ENCODE peak calls at places on chromosomes 3 and 15, in eight cellular contexts. G is sigmoid colon, H is transverse colon, Q is HCT116, F is GM12892, L is GM12878, B is breast epithelium, S is upper lobe of left lung. Y is an unnamed sample.

GRCh38 chr15:41881925-41882688 is 11.7 kb downstream of the SPTBN5 start:
- DNase-seq in G (no peak), H (peak), Q (no peak), F (no peak), L (no peak), B (no peak), S (no peak), Y (no peak)

GRCh38 chr3:182954553-182954952 is 25.8 kb downstream of the DCUN1D1 start:
- DNase-seq in G (no peak), H (no peak), Q (no peak), F (no peak), L (no peak), B (no peak), S (no peak), Y (no peak)

GRCh38 chr3:111917300-111917699 is 58.2 kb downstream of the PHLDB2 start:
- DNase-seq in G (no peak), H (no peak), Q (peak), F (no peak), L (no peak), B (no peak), S (no peak), Y (no peak)

GRCh38 chr3:126816323-126816722 is 112.3 kb downstream of the CHCHD6 start:
- DNase-seq in G (no peak), H (no peak), Q (no peak), F (no peak), L (no peak), B (no peak), S (no peak), Y (peak)

GRCh38 chr15:65525622-65526021 is 4.6 kb upstream of the HACD3 start:
- DNase-seq in G (no peak), H (peak), Q (no peak), F (no peak), L (no peak), B (peak), S (no peak), Y (no peak)

GRCh38 chr3:13012228-13012691 is 61.0 kb downstream of the IQSEC1 start:
- DNase-seq in G (peak), H (peak), Q (no peak), F (peak), L (peak), B (no peak), S (peak), Y (no peak)

GRCh38 chr3:31105438-31106077 is 211.1 kb upstream of the GADL1 start:
- DNase-seq in G (no peak), H (no peak), Q (no peak), F (no peak), L (no peak), B (no peak), S (no peak), Y (no peak)

GRCh38 chr3:126349071-126349470 is 8.1 kb downstream of the KLF15 start:
- DNase-seq in G (peak), H (peak), Q (no peak), F (no peak), L (no peak), B (no peak), S (peak), Y (no peak)

GRCh38 chr3:132006605-132007204 is 28.1 kb downstream of the CPNE4 start:
- DNase-seq in G (no peak), H (peak), Q (peak), F (no peak), L (no peak), B (no peak), S (no peak), Y (no peak)

DNA sequence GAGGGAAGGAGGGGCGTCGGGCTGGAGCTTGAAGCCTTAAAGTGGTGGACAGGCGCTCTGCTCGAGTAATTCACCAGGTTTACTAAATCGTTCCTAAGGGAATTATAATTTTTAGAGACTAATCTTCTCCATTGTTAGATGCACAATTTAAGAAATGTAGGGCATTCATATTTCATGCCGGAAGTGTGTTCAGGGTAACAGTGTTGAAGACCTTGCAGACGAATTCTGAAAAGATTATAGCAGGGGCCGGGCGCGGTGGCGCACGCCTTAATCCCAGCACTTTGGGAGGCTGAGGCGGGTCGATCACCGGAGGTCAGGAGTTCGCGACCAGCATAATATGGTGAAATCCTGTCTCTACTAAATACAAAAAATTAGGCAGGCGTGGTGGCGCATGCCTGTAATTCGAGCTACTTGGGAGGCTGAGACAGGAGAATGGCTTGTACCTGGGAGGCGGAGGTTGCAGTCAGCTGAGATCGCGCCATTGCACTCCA is 365 bp upstream of the GTF2A2 start:
- DNase-seq in G (no peak), H (peak), Q (no peak), F (no peak), L (no peak), B (no peak), S (no peak), Y (no peak)
- TF ChIP-seq POLR2A in G (no peak), H (no peak), Q (no peak), F (no peak), L (no peak), B (no peak), S (no peak), Y (no peak)

DNA sequence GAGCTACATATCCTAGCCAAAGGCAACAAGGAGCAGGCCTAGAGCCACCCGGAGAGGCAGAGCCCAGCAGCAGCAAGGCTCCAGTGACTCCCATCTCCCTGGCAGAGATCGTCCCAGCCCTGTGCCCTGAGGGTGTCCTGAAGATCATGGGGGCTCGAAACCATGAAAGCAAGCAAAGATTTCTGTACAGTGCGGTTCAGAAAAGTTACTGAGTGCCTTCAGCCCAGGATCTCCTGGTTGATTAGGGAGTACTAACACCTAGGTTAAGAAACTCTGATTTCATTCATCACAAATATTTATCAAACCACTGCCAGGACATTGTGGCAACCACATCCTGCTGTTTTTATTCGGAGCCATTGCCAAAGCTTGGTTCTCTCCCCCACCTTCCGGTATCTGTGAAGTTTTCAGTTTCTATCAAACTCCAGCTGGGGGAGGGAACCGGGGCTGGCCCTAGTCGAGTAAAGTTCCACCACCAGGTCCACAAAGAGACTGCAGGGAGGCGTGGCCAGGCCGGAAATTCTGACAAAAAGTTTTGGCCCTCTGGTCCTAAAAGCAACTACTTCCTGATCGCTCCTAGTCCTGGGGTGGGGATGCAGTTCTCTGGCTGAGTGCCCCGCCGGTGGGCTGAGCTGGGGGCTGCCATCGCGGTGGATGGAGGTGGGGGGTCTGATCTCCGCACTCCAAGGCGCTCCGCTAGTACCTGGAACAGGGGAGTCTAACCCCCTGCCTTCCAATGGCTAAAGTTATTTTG is 1.2 kb downstream of the RAB43 start:
- DNase-seq in G (peak), H (peak), Q (peak), F (peak), L (peak), B (peak), S (peak), Y (peak)
- TF ChIP-seq POLR2AphosphoS5 in G (peak), H (peak), Q (peak), F (peak), L (peak), B (no peak), S (peak), Y (peak)

GRCh38 chr15:40843885-40844542 is at the start of gene SPINT1:
- DNase-seq in G (no peak), H (peak), Q (no peak), F (peak), L (no peak), B (peak), S (peak), Y (no peak)
- TF ChIP-seq POLR2A in G (no peak), H (peak), Q (no peak), F (no peak), L (no peak), B (peak), S (peak), Y (no peak)

DNA sequence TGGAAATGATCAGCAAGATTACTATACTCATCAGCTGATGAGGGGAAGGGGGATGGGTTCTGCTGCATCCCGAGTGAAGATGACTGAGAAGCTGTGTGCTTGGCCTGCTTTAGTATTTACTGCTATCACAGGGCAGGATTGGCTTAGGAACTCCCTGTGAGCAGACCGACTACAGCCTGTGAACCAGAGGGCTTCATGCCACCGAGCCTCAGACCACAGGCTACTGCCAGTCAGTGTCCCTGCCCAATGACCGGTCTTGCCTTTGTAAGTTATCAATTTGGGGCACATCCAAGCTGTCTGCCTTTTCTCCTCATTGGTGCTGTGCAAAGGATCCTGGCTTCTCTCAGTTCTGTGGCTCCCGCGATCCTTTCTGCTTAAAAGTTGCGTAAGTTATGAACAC is 71.5 kb downstream of the PDCD6IP start:
- DNase-seq in G (no peak), H (no peak), Q (no peak), F (no peak), L (no peak), B (no peak), S (no peak), Y (no peak)
- TF ChIP-seq POLR2AphosphoS5 in G (no peak), H (no peak), Q (no peak), F (no peak), L (no peak), B (no peak), S (no peak), Y (no peak)

GRCh38 chr3:24673596-24673995 is 178.9 kb upstream of the THRB start:
- DNase-seq in G (no peak), H (no peak), Q (no peak), F (no peak), L (no peak), B (no peak), S (no peak), Y (no peak)
- TF ChIP-seq POLR2A in G (no peak), H (no peak), Q (no peak), F (no peak), L (no peak), B (no peak), S (no peak), Y (no peak)

DNA sequence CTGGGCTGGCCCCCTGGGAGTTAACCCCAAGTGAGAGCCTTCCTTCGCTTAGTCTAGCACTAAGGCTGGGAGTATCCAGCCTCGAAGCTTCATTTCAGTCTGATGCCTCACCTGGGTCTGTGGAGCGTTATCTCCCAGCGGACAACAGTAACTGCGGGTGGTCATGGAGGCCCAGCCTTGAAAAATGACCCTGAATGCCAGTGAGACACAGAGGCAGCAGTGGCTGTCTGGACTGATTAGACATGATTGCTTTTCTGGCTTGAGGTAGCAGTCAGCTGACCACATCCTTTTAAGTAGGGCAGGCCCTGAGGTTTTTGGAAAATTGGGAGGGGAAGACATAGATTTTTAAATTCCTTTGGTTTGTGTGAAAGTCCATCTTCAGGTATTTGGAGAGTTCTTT is 28.2 kb upstream of the TRIM59 start:
- DNase-seq in G (no peak), H (no peak), Q (no peak), F (no peak), L (no peak), B (no peak), S (no peak), Y (no peak)
- TF ChIP-seq POLR2AphosphoS5 in G (no peak), H (no peak), Q (no peak), F (no peak), L (no peak), B (no peak), S (no peak), Y (no peak)

GRCh38 chr15:67520976-67521769 is at the start of gene C15orf61:
- DNase-seq in G (peak), H (peak), Q (peak), F (peak), L (peak), B (peak), S (peak), Y (peak)
- TF ChIP-seq POLR2A in G (peak), H (peak), Q (peak), F (peak), L (peak), B (peak), S (peak), Y (peak)

DNA sequence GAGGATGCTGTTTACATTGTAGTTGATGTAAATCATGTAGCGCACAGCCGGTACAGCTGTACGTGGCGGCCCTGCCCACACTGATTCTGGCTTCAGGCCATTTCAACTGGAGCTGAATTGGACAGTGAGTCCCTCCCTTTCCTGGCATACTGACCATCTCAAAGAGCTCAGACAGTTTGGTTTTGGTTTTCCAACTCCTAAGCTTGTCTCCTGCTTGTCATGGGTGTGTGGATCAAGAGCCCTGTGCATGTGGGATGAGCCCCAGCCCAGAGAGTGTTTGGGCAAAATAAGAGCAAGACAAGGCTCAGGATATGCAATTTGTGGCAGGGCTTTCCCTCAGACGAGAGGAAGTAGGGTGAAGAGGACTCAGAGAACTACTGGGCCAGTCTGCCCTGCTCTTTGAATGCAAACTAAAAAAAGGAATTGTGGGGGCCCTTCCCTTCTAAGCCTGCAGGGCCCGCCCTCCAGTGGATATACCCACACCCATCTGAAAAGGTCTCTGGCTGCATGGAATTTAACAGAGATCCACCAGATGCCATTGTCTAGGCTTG is 13.3 kb downstream of the ITGA11 start:
- DNase-seq in G (no peak), H (peak), Q (no peak), F (no peak), L (no peak), B (no peak), S (no peak), Y (peak)
- TF ChIP-seq POLR2AphosphoS5 in G (no peak), H (no peak), Q (no peak), F (no peak), L (no peak), B (no peak), S (no peak), Y (no peak)

GRCh38 chr3:171461087-171461917 is 1.1 kb upstream of the TNIK start:
- DNase-seq in G (no peak), H (peak), Q (peak), F (no peak), L (no peak), B (no peak), S (peak), Y (no peak)

GRCh38 chr3:171459130-171459941 is 869 bp downstream of the TNIK start:
- DNase-seq in G (peak), H (peak), Q (no peak), F (no peak), L (no peak), B (no peak), S (peak), Y (no peak)

GRCh38 chr3:171458857-171459129 is 1.4 kb downstream of the TNIK start:
- DNase-seq in G (no peak), H (no peak), Q (no peak), F (no peak), L (no peak), B (no peak), S (no peak), Y (no peak)

GRCh38 chr3:171459942-171460225 is 321 bp downstream of the TNIK start:
- DNase-seq in G (no peak), H (no peak), Q (no peak), F (no peak), L (no peak), B (no peak), S (no peak), Y (no peak)

DNA sequence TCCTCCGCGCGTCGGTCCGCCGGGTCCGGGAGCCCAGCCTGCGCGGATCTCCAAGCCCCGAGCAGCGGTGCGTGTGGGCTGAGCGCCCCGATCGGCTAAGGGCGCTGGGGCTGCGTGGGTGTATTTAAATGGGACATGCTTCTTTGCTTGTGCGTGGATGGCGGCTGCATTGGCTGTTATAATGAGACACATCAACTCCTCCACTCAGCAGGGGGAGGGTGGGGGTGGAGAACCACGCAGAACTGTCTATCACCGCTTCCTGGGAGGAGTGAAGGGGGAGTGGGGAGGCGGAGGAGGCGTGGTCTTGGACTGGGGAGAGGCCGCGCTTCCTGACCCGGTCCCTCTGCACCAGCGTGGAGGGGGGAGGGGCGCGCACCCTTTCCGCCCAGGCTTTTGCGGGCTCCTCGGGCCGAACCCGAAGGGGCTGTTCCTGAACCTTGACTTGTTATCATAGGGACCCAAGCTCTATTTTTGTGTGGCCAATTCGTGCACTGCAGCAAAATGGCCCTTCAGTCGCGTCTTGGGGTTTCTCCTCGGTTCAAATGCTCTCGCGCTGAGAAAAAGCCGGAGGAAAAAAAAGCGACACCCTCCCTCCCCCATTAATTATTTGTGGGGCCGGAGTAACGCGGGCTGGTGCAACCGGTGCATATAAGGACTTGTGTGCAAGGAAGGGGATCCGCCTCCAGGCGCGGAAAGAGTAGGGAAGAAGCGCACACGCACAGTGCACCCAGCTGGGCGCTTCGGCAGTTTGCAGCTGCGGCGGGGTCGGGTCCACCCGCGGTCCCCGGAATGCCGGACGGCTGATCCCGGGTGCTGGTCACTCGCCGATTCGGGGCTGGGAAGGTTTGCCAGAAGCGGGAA is at the start of gene TNIK:
- DNase-seq in G (peak), H (peak), Q (peak), F (peak), L (peak), B (peak), S (peak), Y (peak)
- TF ChIP-seq POLR2A in G (peak), H (peak), Q (peak), F (peak), L (peak), B (no peak), S (no peak), Y (peak)